ENCODE peak calls at places on chromosome 22, in nine cellular contexts. H, J, A, M, Q, B, N, Z and F are unnamed samples.

GRCh38 chr22:46201059-46201757 is 48.9 kb downstream of the CDPF1 start:
- DNase-seq in H (peak; percentile 14), J (no peak), A (no peak), M (peak; percentile 80), Q (no peak), B (no peak), N (no peak), Z (no peak), F (no peak)

GRCh38 chr22:43427296-43428004 is 15.6 kb downstream of the MPPED1 start:
- DNase-seq in H (no peak), J (no peak), A (no peak), M (no peak), Q (no peak), B (no peak), N (no peak), Z (no peak), F (no peak)

GRCh38 chr22:46340676-46341075 is 5.2 kb downstream of the TRMU start:
- DNase-seq in H (no peak), J (no peak), A (no peak), M (no peak), Q (no peak), B (no peak), N (no peak), Z (no peak), F (no peak)

GRCh38 chr22:49867303-49868250 is 13.9 kb downstream of the ZBED4 start:
- DNase-seq in H (no peak), J (no peak), A (no peak), M (no peak), Q (no peak), B (peak; percentile 28), N (no peak), Z (peak; percentile 81), F (no peak)

GRCh38 chr22:19037282-19038163 is 84.7 kb downstream of the DGCR2 start:
- DNase-seq in H (no peak), J (peak; percentile 42), A (no peak), M (no peak), Q (no peak), B (no peak), N (no peak), Z (no peak), F (no peak)

GRCh38 chr22:30159561-30160353 is 79.5 kb downstream of the HORMAD2 start:
- DNase-seq in H (no peak), J (no peak), A (peak; percentile 85), M (no peak), Q (no peak), B (no peak), N (peak; percentile 37), Z (no peak), F (peak; percentile 31)

GRCh38 chr22:29700949-29701927 is 18.6 kb upstream of the CABP7 start:
- DNase-seq in H (peak; percentile 77), J (no peak), A (peak; percentile 39), M (peak; percentile 46), Q (peak; percentile 67), B (peak; percentile 96), N (peak; percentile 60), Z (no peak), F (no peak)

GRCh38 chr22:49573109-49573765 is 254.4 kb downstream of the BRD1 start:
- DNase-seq in H (no peak), J (no peak), A (no peak), M (no peak), Q (no peak), B (no peak), N (no peak), Z (no peak), F (no peak)

GRCh38 chr22:46405925-46406324 is 70.4 kb downstream of the TRMU start:
- DNase-seq in H (no peak), J (no peak), A (no peak), M (no peak), Q (no peak), B (no peak), N (no peak), Z (no peak), F (no peak)

GRCh38 chr22:29767289-29768051 is at the start of gene UQCR10:
- DNase-seq in H (peak; percentile 96), J (peak; percentile 96), A (peak; percentile 93), M (peak; percentile 93), Q (peak; percentile 93), B (peak; percentile 95), N (peak; percentile 73), Z (peak; percentile 93), F (no peak)

GRCh38 chr22:22853713-22854112 is 33.9 kb upstream of the IGLL5 start:
- DNase-seq in H (no peak), J (no peak), A (no peak), M (no peak), Q (no peak), B (no peak), N (no peak), Z (no peak), F (no peak)

GRCh38 chr22:33648478-33648877 is 271.8 kb downstream of the LARGE1 start:
- DNase-seq in H (no peak), J (no peak), A (no peak), M (no peak), Q (no peak), B (no peak), N (no peak), Z (no peak), F (no peak)

GRCh38 chr22:35523167-35523928 is 17.3 kb upstream of the RASD2 start:
- DNase-seq in H (no peak), J (no peak), A (no peak), M (peak; percentile 35), Q (no peak), B (no peak), N (no peak), Z (no peak), F (no peak)

GRCh38 chr22:44729391-44730012 is 22.9 kb upstream of the ARHGAP8 start:
- DNase-seq in H (no peak), J (no peak), A (peak; percentile 86), M (no peak), Q (no peak), B (no peak), N (no peak), Z (no peak), F (no peak)

GRCh38 chr22:22888509-22889353 is 1.1 kb downstream of the IGLL5 start:
- DNase-seq in H (no peak), J (no peak), A (no peak), M (no peak), Q (no peak), B (no peak), N (no peak), Z (no peak), F (no peak)

GRCh38 chr22:46379301-46379930 is 43.9 kb downstream of the TRMU start:
- DNase-seq in H (no peak), J (peak; percentile 61), A (no peak), M (peak; percentile 75), Q (no peak), B (no peak), N (no peak), Z (no peak), F (no peak)

GRCh38 chr22:30325065-30325720 is 1.5 kb downstream of the TBC1D10A start:
- DNase-seq in H (peak; percentile 50), J (no peak), A (peak; percentile 85), M (peak; percentile 80), Q (no peak), B (no peak), N (peak; percentile 53), Z (no peak), F (peak; percentile 51)

GRCh38 chr22:20315337-20316216 is 4.3 kb downstream of the DGCR6L start:
- DNase-seq in H (peak; percentile 1), J (peak; percentile 50), A (no peak), M (peak; percentile 14), Q (no peak), B (no peak), N (no peak), Z (no peak), F (no peak)

GRCh38 chr22:40030026-40030756 is 35.4 kb downstream of the FAM83F start:
- DNase-seq in H (peak; percentile 1), J (no peak), A (no peak), M (no peak), Q (no peak), B (no peak), N (no peak), Z (no peak), F (no peak)

DNA sequence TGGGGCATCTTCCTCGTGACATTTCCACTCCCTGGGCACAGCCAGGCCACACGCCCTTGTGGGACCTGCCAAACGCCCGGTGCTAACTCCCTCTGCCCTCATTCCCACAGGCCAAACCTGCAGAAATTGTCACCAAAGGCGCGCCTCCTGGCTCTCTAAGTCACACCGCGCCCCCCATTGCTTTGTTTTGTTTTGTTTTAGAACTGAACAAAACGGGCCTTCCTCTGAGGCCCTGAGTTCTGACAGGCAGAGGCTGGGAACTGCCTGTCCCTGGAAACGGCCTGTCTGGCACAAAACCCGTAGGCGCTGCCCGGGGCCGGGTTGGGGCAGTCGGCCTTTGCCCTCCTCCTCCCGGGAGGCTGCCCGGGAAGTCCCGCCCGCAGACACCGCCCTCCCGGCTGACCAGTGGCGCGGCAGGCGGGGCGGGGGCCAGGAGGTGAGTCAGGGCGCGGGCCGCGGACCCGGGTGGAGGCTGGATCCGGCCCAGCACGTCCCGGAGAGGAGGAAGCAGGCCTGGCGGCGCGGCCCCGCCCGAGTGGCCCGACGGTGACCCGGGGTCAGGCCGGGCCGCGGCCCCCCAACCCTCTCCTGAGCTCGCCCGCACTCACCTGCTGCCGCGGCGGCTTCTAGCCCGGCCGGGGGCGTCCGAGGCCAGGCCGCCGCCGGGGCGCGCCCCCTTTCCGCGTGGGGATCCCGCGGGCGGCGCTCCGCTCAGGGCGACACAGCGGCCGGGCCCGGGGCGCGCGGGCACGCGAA is 465 bp downstream of the SUN2 start:
- DNase-seq in H (peak; percentile 91), J (peak; percentile 96), A (peak; percentile 84), M (peak; percentile 95), Q (peak; percentile 50), B (peak; percentile 64), N (peak; percentile 97), Z (no peak), F (no peak)
- H3K27ac ChIP-seq in H (no peak overlapping the region), J (peak overlapping the region; percentile 81), A (peak overlapping the region; percentile 83), M (peak overlapping the region; percentile 96), Q (peak overlapping the region; percentile 79), B (peak overlapping the region; percentile 76), N (peak overlapping the region; percentile 87), Z (peak overlapping the region; percentile 70), F (peak overlapping the region; percentile 91)

GRCh38 chr22:24585461-24585860 is 7.4 kb downstream of the LRRC75B start:
- DNase-seq in H (no peak), J (no peak), A (no peak), M (no peak), Q (no peak), B (no peak), N (no peak), Z (no peak), F (no peak)
- H3K27ac ChIP-seq in H (no peak overlapping the region), J (no peak overlapping the region), A (peak overlapping the region; percentile 89), M (no peak overlapping the region), Q (no peak overlapping the region), B (no peak overlapping the region), N (no peak overlapping the region), Z (no peak overlapping the region), F (no peak overlapping the region)

DNA sequence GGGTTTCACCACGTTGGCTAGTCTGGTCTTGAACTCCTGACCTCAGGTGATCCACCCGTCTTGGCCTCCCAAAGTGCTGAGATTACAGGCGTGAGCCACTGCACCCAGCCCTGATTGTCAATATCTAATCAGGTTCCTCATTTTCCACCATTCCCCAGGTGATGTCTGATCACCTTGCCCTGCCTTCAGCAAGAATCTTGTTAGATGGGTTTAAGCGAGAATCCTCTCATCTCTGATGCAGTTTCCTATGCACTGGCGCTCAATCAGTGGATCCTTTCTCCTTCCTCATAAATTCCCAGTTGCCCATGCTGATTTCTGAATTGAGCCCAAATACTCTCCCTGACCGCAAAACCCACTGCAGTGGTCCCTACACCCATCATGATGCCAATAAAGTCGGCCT is 664 bp upstream of the ZC3H7B start:
- DNase-seq in H (no peak), J (no peak), A (no peak), M (no peak), Q (no peak), B (no peak), N (no peak), Z (no peak), F (no peak)
- H3K27ac ChIP-seq in H (no peak overlapping the region), J (no peak overlapping the region), A (no peak overlapping the region), M (no peak overlapping the region), Q (no peak overlapping the region), B (peak overlapping the region; percentile 88), N (peak overlapping the region; percentile 1), Z (peak overlapping the region; percentile 81), F (peak overlapping the region; percentile 73)

GRCh38 chr22:25782831-25783230 is 40.8 kb downstream of the MYO18B start:
- DNase-seq in H (no peak), J (no peak), A (no peak), M (no peak), Q (no peak), B (no peak), N (no peak), Z (no peak), F (no peak)
- H3K27ac ChIP-seq in H (no peak overlapping the region), J (no peak overlapping the region), A (no peak overlapping the region), M (no peak overlapping the region), Q (no peak overlapping the region), B (no peak overlapping the region), N (no peak overlapping the region), Z (no peak overlapping the region), F (no peak overlapping the region)